ENCODE peak calls at places on chromosomes 4 and X, in six cellular contexts. Q, M, E, D, N and Z are unnamed samples.

GRCh38 chr4:87041142-87041541 is 106.3 kb downstream of the AFF1 start:
- DNase-seq in Q (no peak), M (no peak), E (no peak), D (no peak), N (no peak), Z (no peak)

GRCh38 chr4:8495803-8496202 is 55.2 kb downstream of the TRMT44 start:
- DNase-seq in Q (no peak), M (no peak), E (no peak), D (no peak), N (no peak), Z (no peak)

GRCh38 chr4:145540235-145540634 is 58.6 kb downstream of the SMAD1 start:
- DNase-seq in Q (no peak), M (no peak), E (no peak), D (no peak), N (no peak), Z (no peak)

GRCh38 chrX:138858438-138858837 is 146.9 kb upstream of the FGF13 start:
- DNase-seq in Q (no peak), M (no peak), E (no peak), D (no peak), N (no peak), Z (no peak)

GRCh38 chr4:143085224-143085623 is 99.5 kb upstream of the USP38 start:
- DNase-seq in Q (no peak), M (no peak), E (no peak), D (no peak), N (no peak), Z (no peak)

GRCh38 chr4:162265802-162266201 is 102.0 kb upstream of the FSTL5 start:
- DNase-seq in Q (no peak), M (no peak), E (no peak), D (no peak), N (no peak), Z (no peak)

GRCh38 chr4:128913228-128913627 is 103.7 kb downstream of the JADE1 start:
- DNase-seq in Q (peak; percentile 85), M (no peak), E (no peak), D (no peak), N (no peak), Z (no peak)

GRCh38 chrX:66635360-66635759 is 3.5 kb downstream of the EDA2R start:
- DNase-seq in Q (no peak), M (no peak), E (no peak), D (no peak), N (no peak), Z (no peak)

GRCh38 chr4:946103-946450 is 13.8 kb downstream of the TMEM175 start:
- DNase-seq in Q (no peak), M (no peak), E (no peak), D (no peak), N (no peak), Z (peak; percentile 51)

GRCh38 chr4:15423285-15423711 is 4.5 kb upstream of the C1QTNF7 start:
- DNase-seq in Q (no peak), M (no peak), E (no peak), D (no peak), N (no peak), Z (no peak)

GRCh38 chr4:155025762-155026457 is 182.5 kb upstream of the NPY2R start:
- DNase-seq in Q (no peak), M (no peak), E (peak; percentile 66), D (peak; percentile 86), N (no peak), Z (no peak)

GRCh38 chrX:149453911-149454820 is 50.9 kb downstream of the IDS start:
- DNase-seq in Q (no peak), M (no peak), E (no peak), D (no peak), N (no peak), Z (no peak)

GRCh38 chr4:108725457-108725856 is 37.4 kb downstream of the ETNPPL start:
- DNase-seq in Q (no peak), M (no peak), E (no peak), D (peak; percentile 17), N (no peak), Z (no peak)

GRCh38 chrX:56503941-56504673 is 59.3 kb upstream of the UBQLN2 start:
- DNase-seq in Q (no peak), M (no peak), E (no peak), D (no peak), N (no peak), Z (no peak)

GRCh38 chr4:3524920-3525319 is 7.3 kb downstream of the LRPAP1 start:
- DNase-seq in Q (no peak), M (no peak), E (no peak), D (no peak), N (no peak), Z (peak; percentile 66)

GRCh38 chr4:3046149-3046548 is 28.2 kb downstream of the HTT-AS start:
- DNase-seq in Q (no peak), M (no peak), E (no peak), D (no peak), N (no peak), Z (peak; percentile 53)

GRCh38 chr4:182806259-182807252 is 110.6 kb downstream of the DCTD start:
- DNase-seq in Q (no peak), M (peak; percentile 28), E (peak; percentile 74), D (peak; percentile 93), N (peak; percentile 80), Z (peak; percentile 87)

GRCh38 chr4:171813195-171813955 is at the start of gene GALNTL6:
- DNase-seq in Q (no peak), M (no peak), E (no peak), D (peak; percentile 55), N (no peak), Z (peak; percentile 80)

GRCh38 chr4:23194751-23195150 is 502.0 kb downstream of the GBA3 start:
- DNase-seq in Q (no peak), M (no peak), E (no peak), D (no peak), N (no peak), Z (no peak)

GRCh38 chrX:50157545-50158125 is 43.2 kb downstream of the AKAP4 start:
- DNase-seq in Q (no peak), M (no peak), E (peak; percentile 64), D (no peak), N (no peak), Z (no peak)

GRCh38 chr4:54745031-54745770 is 87.4 kb downstream of the KIT start:
- DNase-seq in Q (no peak), M (no peak), E (no peak), D (no peak), N (no peak), Z (no peak)

GRCh38 chrX:45771114-45771513 is 570.4 kb upstream of the DIPK2B start:
- DNase-seq in Q (no peak), M (no peak), E (peak; percentile 65), D (no peak), N (no peak), Z (no peak)

GRCh38 chr4:15707363-15707715 is 4.5 kb downstream of the BST1 start:
- DNase-seq in Q (no peak), M (no peak), E (no peak), D (no peak), N (no peak), Z (no peak)

GRCh38 chr4:146643812-146644401 is 5.2 kb downstream of the POU4F2 start:
- DNase-seq in Q (no peak), M (no peak), E (no peak), D (peak; percentile 78), N (no peak), Z (no peak)

GRCh38 chrX:122591546-122591945 is 592.5 kb upstream of the GRIA3 start:
- DNase-seq in Q (no peak), M (no peak), E (no peak), D (no peak), N (no peak), Z (no peak)

GRCh38 chr4:158799013-158799770 is 30.4 kb downstream of the FNIP2 start:
- DNase-seq in Q (no peak), M (no peak), E (no peak), D (no peak), N (no peak), Z (no peak)

DNA sequence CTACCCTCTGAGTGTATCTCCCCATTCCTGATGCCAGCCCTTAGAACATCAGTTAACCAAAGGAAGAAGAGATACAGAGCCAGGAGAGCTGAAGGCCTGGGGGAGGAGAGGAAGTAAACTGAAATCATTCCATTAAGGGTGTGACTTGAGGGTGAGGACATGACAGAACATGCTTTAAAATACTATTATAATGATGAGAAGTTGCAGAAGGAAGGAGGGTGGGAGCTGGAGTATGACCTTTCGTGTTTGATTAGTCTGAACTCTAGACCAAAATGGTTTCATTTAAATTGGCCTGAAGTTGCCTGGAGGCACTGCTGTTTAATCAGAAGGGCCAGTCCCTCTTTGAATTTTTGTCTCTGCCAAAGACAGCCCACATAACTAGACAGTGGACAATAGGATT is 11.4 kb downstream of the INTS6L start:
- DNase-seq in Q (no peak), M (no peak), E (no peak), D (no peak), N (no peak), Z (no peak)
- TF ChIP-seq CTCF in Q (no peak), M (no peak), E (no peak), D (no peak), N (no peak), Z (no peak)

GRCh38 chr4:118850813-118851173 is 14.9 kb upstream of the SEC24D start:
- DNase-seq in Q (no peak), M (no peak), E (no peak), D (no peak), N (no peak), Z (no peak)
- H3K27ac ChIP-seq in Q (peak overlapping the region; percentile 34), M (no peak overlapping the region), E (no peak overlapping the region), D (no peak overlapping the region), N (no peak overlapping the region), Z (peak overlapping the region; percentile 74)

GRCh38 chr4:81040175-81040659 is 9.7 kb downstream of the BMP3 start:
- DNase-seq in Q (no peak), M (no peak), E (no peak), D (peak; percentile 56), N (no peak), Z (no peak)
- TF ChIP-seq CTCF in Q (peak; percentile 59), M (peak; percentile 74), E (peak; percentile 61), D (peak; percentile 79), N (peak; percentile 39), Z (peak; percentile 44)

GRCh38 chrX:132834741-132835140 is 123.7 kb downstream of the HS6ST2 start:
- DNase-seq in Q (no peak), M (no peak), E (no peak), D (no peak), N (no peak), Z (no peak)

GRCh38 chrX:132833373-132833772 is 125.1 kb downstream of the HS6ST2 start:
- DNase-seq in Q (no peak), M (no peak), E (no peak), D (no peak), N (no peak), Z (no peak)

GRCh38 chrX:132836471-132836870 is 122.0 kb downstream of the HS6ST2 start:
- DNase-seq in Q (no peak), M (no peak), E (no peak), D (no peak), N (no peak), Z (no peak)

GRCh38 chrX:132834109-132834508 is 124.3 kb downstream of the HS6ST2 start:
- DNase-seq in Q (no peak), M (no peak), E (no peak), D (no peak), N (no peak), Z (no peak)

DNA sequence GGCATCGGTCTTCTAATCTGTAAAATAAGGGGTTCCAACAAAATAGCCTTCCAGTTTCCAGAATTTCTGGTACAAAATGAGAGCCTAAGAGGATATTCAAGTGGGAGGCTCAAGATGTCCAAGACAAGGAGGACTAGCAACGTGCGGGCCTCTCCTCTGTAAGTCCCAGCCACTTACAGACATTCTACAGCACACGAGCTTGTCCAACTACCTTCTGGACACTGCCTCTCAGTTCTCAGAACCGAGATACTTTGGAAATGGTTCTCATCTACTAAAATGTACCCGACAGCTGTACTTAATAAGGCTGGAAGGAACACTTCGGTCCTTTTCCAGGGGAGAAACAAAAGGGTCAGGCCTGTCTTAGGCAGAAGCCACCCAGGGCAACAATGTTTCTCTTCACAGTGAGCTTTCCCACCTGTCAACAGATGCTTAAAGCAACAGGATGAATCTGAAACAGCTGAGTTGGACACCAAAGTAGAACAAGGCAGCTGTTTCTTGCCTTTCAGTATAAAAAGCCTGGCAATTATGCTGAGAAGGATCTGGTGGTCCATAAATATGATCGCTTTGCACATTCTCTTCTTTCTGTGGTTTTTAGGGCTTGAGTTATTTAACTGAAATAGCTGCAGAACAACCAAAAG is 127.0 kb downstream of the HS6ST2 start:
- DNase-seq in Q (no peak), M (no peak), E (no peak), D (peak; percentile 8), N (no peak), Z (no peak)
- H3K27ac ChIP-seq in Q (no peak overlapping the region), M (no peak overlapping the region), E (no peak overlapping the region), D (no peak overlapping the region), N (no peak overlapping the region), Z (no peak overlapping the region)